ENCODE peak calls at places on chromosomes 4 and X, in six cellular contexts. C, H, O, Q, P and X are unnamed samples.
A peak's percentile ranks its signal among the peaks of the same experiment; 100 is the strongest.

GRCh38 chr4:161827013-161827412 is 336.8 kb downstream of the FSTL5 start:
- DNase-seq in H (no peak), C (no peak), O (no peak), Q (no peak), P (no peak), X (no peak)

GRCh38 chr4:177671845-177672244 is 229.6 kb upstream of the AGA start:
- DNase-seq in Q (no peak), P (no peak), C (no peak), H (no peak), O (no peak), X (no peak)

GRCh38 chr4:153963216-153963615 is 174.3 kb upstream of the SFRP2 start:
- DNase-seq in Q (no peak), H (no peak), C (no peak), P (no peak), O (no peak), X (no peak)

GRCh38 chr4:128658214-128658621 is 151.3 kb upstream of the JADE1 start:
- DNase-seq in O (no peak), P (no peak), H (no peak), C (no peak), Q (no peak), X (no peak)

GRCh38 chr4:104860227-104861123 is 286.2 kb upstream of the TET2 start:
- DNase-seq in Q (peak; percentile 24), P (peak; percentile 20), O (peak; percentile 38), C (peak; percentile 70), H (peak; percentile 63), X (peak; percentile 23)

GRCh38 chr4:680565-680930 is 6.2 kb downstream of the MYL5 start:
- DNase-seq in P (no peak), C (no peak), H (no peak), O (no peak), Q (no peak), X (no peak)

GRCh38 chrX:31588355-31588754 is 516.5 kb upstream of the FTHL17 start:
- DNase-seq in H (no peak), O (no peak), Q (no peak), C (no peak), P (no peak), X (no peak)

GRCh38 chr4:26723216-26723615 is 137.4 kb upstream of the STIM2 start:
- DNase-seq in Q (no peak), P (no peak), O (no peak), C (no peak), H (no peak), X (no peak)

GRCh38 chrX:121245763-121246162 is 198.4 kb downstream of the GLUD2 start:
- DNase-seq in H (no peak), C (no peak), O (no peak), Q (no peak), P (no peak), X (no peak)

GRCh38 chr4:129387666-129388065 is 291.7 kb downstream of the C4orf33 start:
- DNase-seq in O (no peak), C (no peak), P (no peak), H (no peak), Q (no peak), X (no peak)

GRCh38 chrX:50838820-50839600 is 25.0 kb upstream of the SHROOM4 start:
- DNase-seq in Q (no peak), H (no peak), O (no peak), C (no peak), P (peak; percentile 41), X (no peak)

GRCh38 chr4:156673483-156673882 is 298.1 kb downstream of the PDGFC start:
- DNase-seq in Q (no peak), H (peak; percentile 16), O (no peak), C (no peak), P (no peak), X (no peak)

GRCh38 chrX:49073641-49074575 is at the start of gene PRAF2:
- DNase-seq in H (peak; percentile 89), C (peak; percentile 83), Q (peak; percentile 80), O (peak; percentile 90), P (peak; percentile 68), X (peak; percentile 77)

GRCh38 chrX:12716574-12716973 is 74.6 kb upstream of the PRPS2 start:
- DNase-seq in H (no peak), O (no peak), P (no peak), Q (no peak), C (no peak), X (no peak)

GRCh38 chrX:47232803-47233332 is at the start of gene USP11:
- DNase-seq in H (peak; percentile 51), Q (peak; percentile 37), C (peak; percentile 29), P (no peak), O (peak; percentile 45), X (no peak)

GRCh38 chrX:70001269-70001668 is 48.5 kb downstream of the AWAT2 start:
- DNase-seq in C (no peak), H (no peak), P (no peak), O (no peak), Q (no peak), X (no peak)

GRCh38 chr4:154039435-154040061 is 250.7 kb upstream of the SFRP2 start:
- DNase-seq in O (no peak), H (no peak), Q (no peak), C (no peak), P (no peak), X (no peak)

GRCh38 chr4:6539009-6539764 is 35.8 kb upstream of the MAN2B2 start:
- DNase-seq in C (no peak), P (no peak), O (no peak), Q (no peak), H (no peak), X (no peak)

GRCh38 chrX:102599950-102600579 is 750 bp downstream of the ARMCX5 start:
- DNase-seq in C (peak; percentile 0), H (peak; percentile 42), Q (no peak), O (peak; percentile 10), P (peak; percentile 5), X (no peak)

GRCh38 chr4:145564540-145564939 is 54.6 kb upstream of the MMAA start:
- DNase-seq in O (no peak), H (no peak), Q (no peak), C (no peak), P (no peak), X (no peak)

GRCh38 chr4:118814901-118815300 is 21.0 kb downstream of the SEC24D start:
- DNase-seq in H (no peak), P (no peak), O (no peak), C (no peak), Q (no peak), X (no peak)

GRCh38 chrX:2442694-2443093 is 58.1 kb downstream of the DHRSX start:
- DNase-seq in O (no peak), P (no peak), Q (no peak), C (no peak), H (no peak), X (no peak)

GRCh38 chr4:140315970-140316369 is 57.5 kb upstream of the SCOC start:
- DNase-seq in H (no peak), Q (no peak), C (no peak), P (no peak), O (no peak), X (no peak)

GRCh38 chrX:107766470-107767140 is 9.0 kb downstream of the TSC22D3 start:
- DNase-seq in C (peak; percentile 37), P (no peak), H (peak; percentile 21), O (peak; percentile 26), Q (no peak), X (no peak)

GRCh38 chr4:80043534-80043933 is 29.5 kb downstream of the ANTXR2 start:
- DNase-seq in P (no peak), C (no peak), Q (no peak), H (peak; percentile 18), O (peak; percentile 5), X (no peak)